ENCODE peak calls at places on chromosomes 13 and 19, in nine cellular contexts. One of them, this sample, is unnamed.

GRCh38 chr19:17296976-17297375 is 6.2 kb downstream of the ABHD8 start:
- DNase-seq in choroid plexus epithelial cell: peak; percentile 48
- DNase-seq in colonic mucosa: no peak
- DNase-seq in upper lobe of right lung: no peak
- DNase-seq in fibroblast of mammary gland: no peak
- DNase-seq in mammary epithelial cell: no peak
- DNase-seq in CD8-positive, alpha-beta T cell: no peak
- DNase-seq in fibroblast of pulmonary artery: no peak
- DNase-seq in tibial artery: no peak
- DNase-seq in this sample: peak; percentile 87

GRCh38 chr19:14368011-14368513 is 13.2 kb upstream of the ADGRE5 start:
- DNase-seq in choroid plexus epithelial cell: no peak
- DNase-seq in colonic mucosa: no peak
- DNase-seq in upper lobe of right lung: no peak
- DNase-seq in fibroblast of mammary gland: no peak
- DNase-seq in mammary epithelial cell: no peak
- DNase-seq in CD8-positive, alpha-beta T cell: no peak
- DNase-seq in fibroblast of pulmonary artery: no peak
- DNase-seq in tibial artery: no peak
- DNase-seq in this sample: no peak

GRCh38 chr13:38752726-38753125 is 65.8 kb downstream of the FREM2 start:
- DNase-seq in choroid plexus epithelial cell: no peak
- DNase-seq in colonic mucosa: no peak
- DNase-seq in upper lobe of right lung: no peak
- DNase-seq in fibroblast of mammary gland: no peak
- DNase-seq in mammary epithelial cell: no peak
- DNase-seq in CD8-positive, alpha-beta T cell: no peak
- DNase-seq in fibroblast of pulmonary artery: no peak
- DNase-seq in tibial artery: no peak
- DNase-seq in this sample: no peak

GRCh38 chr13:111337741-111338140 is 17.3 kb downstream of the TEX29 start:
- DNase-seq in choroid plexus epithelial cell: peak; percentile 8
- DNase-seq in colonic mucosa: no peak
- DNase-seq in upper lobe of right lung: no peak
- DNase-seq in fibroblast of mammary gland: peak; percentile 19
- DNase-seq in mammary epithelial cell: no peak
- DNase-seq in CD8-positive, alpha-beta T cell: no peak
- DNase-seq in fibroblast of pulmonary artery: no peak
- DNase-seq in tibial artery: no peak
- DNase-seq in this sample: no peak

GRCh38 chr13:44759723-44760360 is 183.7 kb upstream of the TSC22D1 start:
- DNase-seq in choroid plexus epithelial cell: peak; percentile 52
- DNase-seq in colonic mucosa: no peak
- DNase-seq in upper lobe of right lung: peak; percentile 72
- DNase-seq in fibroblast of mammary gland: no peak
- DNase-seq in mammary epithelial cell: peak; percentile 61
- DNase-seq in CD8-positive, alpha-beta T cell: no peak
- DNase-seq in fibroblast of pulmonary artery: peak; percentile 23
- DNase-seq in tibial artery: no peak
- DNase-seq in this sample: peak; percentile 83

GRCh38 chr13:26839682-26840081 is 79.1 kb upstream of the GPR12 start:
- DNase-seq in choroid plexus epithelial cell: no peak
- DNase-seq in colonic mucosa: no peak
- DNase-seq in upper lobe of right lung: no peak
- DNase-seq in fibroblast of mammary gland: no peak
- DNase-seq in mammary epithelial cell: no peak
- DNase-seq in CD8-positive, alpha-beta T cell: no peak
- DNase-seq in fibroblast of pulmonary artery: no peak
- DNase-seq in tibial artery: no peak
- DNase-seq in this sample: no peak

GRCh38 chr19:50418186-50419021 is at the start of gene SPIB:
- DNase-seq in choroid plexus epithelial cell: no peak
- DNase-seq in colonic mucosa: no peak
- DNase-seq in upper lobe of right lung: no peak
- DNase-seq in fibroblast of mammary gland: no peak
- DNase-seq in mammary epithelial cell: no peak
- DNase-seq in CD8-positive, alpha-beta T cell: no peak
- DNase-seq in fibroblast of pulmonary artery: no peak
- DNase-seq in tibial artery: no peak
- DNase-seq in this sample: no peak

GRCh38 chr13:110911880-110912279 is 3.0 kb downstream of the ANKRD10 start:
- DNase-seq in choroid plexus epithelial cell: no peak
- DNase-seq in colonic mucosa: no peak
- DNase-seq in upper lobe of right lung: no peak
- DNase-seq in fibroblast of mammary gland: no peak
- DNase-seq in mammary epithelial cell: peak; percentile 85
- DNase-seq in CD8-positive, alpha-beta T cell: no peak
- DNase-seq in fibroblast of pulmonary artery: no peak
- DNase-seq in tibial artery: no peak
- DNase-seq in this sample: peak; percentile 68

GRCh38 chr19:14475251-14476073 is at the start of gene PTGER1:
- DNase-seq in choroid plexus epithelial cell: peak; percentile 44
- DNase-seq in colonic mucosa: peak; percentile 42
- DNase-seq in upper lobe of right lung: no peak
- DNase-seq in fibroblast of mammary gland: peak; percentile 47
- DNase-seq in mammary epithelial cell: peak; percentile 31
- DNase-seq in CD8-positive, alpha-beta T cell: no peak
- DNase-seq in fibroblast of pulmonary artery: no peak
- DNase-seq in tibial artery: no peak
- DNase-seq in this sample: peak; percentile 37

GRCh38 chr13:75437582-75438318 is 44.2 kb downstream of the TBC1D4 start:
- DNase-seq in choroid plexus epithelial cell: peak; percentile 80
- DNase-seq in colonic mucosa: no peak
- DNase-seq in upper lobe of right lung: no peak
- DNase-seq in fibroblast of mammary gland: peak; percentile 53
- DNase-seq in mammary epithelial cell: no peak
- DNase-seq in CD8-positive, alpha-beta T cell: no peak
- DNase-seq in fibroblast of pulmonary artery: peak; percentile 43
- DNase-seq in tibial artery: no peak
- DNase-seq in this sample: no peak

GRCh38 chr13:47798906-47799305 is 202.2 kb downstream of the SUCLA2 start:
- DNase-seq in choroid plexus epithelial cell: peak; percentile 72
- DNase-seq in colonic mucosa: no peak
- DNase-seq in upper lobe of right lung: no peak
- DNase-seq in fibroblast of mammary gland: peak; percentile 42
- DNase-seq in mammary epithelial cell: peak; percentile 23
- DNase-seq in CD8-positive, alpha-beta T cell: no peak
- DNase-seq in fibroblast of pulmonary artery: peak; percentile 51
- DNase-seq in tibial artery: no peak
- DNase-seq in this sample: peak; percentile 19

GRCh38 chr13:40152145-40152544 is 496.7 kb downstream of the COG6 start:
- DNase-seq in choroid plexus epithelial cell: peak; percentile 96
- DNase-seq in colonic mucosa: no peak
- DNase-seq in upper lobe of right lung: no peak
- DNase-seq in fibroblast of mammary gland: peak; percentile 96
- DNase-seq in mammary epithelial cell: peak; percentile 83
- DNase-seq in CD8-positive, alpha-beta T cell: no peak
- DNase-seq in fibroblast of pulmonary artery: peak; percentile 94
- DNase-seq in tibial artery: no peak
- DNase-seq in this sample: peak; percentile 90
- TF ChIP-seq CTCF in choroid plexus epithelial cell: peak; percentile 38
- TF ChIP-seq CTCF in colonic mucosa: no peak
- TF ChIP-seq CTCF in upper lobe of right lung: no peak
- TF ChIP-seq CTCF in fibroblast of mammary gland: peak; percentile 33
- TF ChIP-seq CTCF in mammary epithelial cell: no peak
- TF ChIP-seq CTCF in CD8-positive, alpha-beta T cell: no peak
- TF ChIP-seq CTCF in fibroblast of pulmonary artery: peak; percentile 34
- TF ChIP-seq CTCF in tibial artery: no peak
- TF ChIP-seq CTCF in this sample: peak; percentile 26

DNA sequence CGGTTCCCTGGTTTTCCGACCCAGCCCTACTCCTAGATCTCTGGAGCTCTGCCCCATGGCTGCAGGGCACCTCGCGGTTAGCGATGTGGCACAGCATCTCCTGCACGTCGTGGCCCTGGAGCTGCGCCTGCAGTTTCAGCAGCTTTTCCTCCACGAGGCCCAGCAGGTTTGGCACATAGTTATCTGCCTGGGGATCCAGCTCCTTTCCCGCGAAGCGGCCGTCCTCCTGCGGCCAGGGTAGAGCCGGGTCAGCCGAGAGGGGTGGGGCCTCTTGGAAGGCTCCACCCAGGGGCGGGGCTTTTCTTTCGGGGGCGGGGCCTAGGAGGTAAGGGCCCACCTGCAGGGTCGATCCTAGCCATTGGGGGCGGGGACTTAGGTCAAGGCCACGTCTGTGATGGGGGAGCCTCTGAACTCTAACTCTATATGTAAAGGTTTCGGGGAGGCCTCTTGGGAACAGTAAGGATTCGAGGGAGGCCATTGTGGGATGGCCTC is 2.5 kb upstream of the RGL3 start:
- DNase-seq in choroid plexus epithelial cell: no peak
- DNase-seq in colonic mucosa: peak; percentile 76
- DNase-seq in upper lobe of right lung: peak; percentile 81
- DNase-seq in fibroblast of mammary gland: no peak
- DNase-seq in mammary epithelial cell: no peak
- DNase-seq in CD8-positive, alpha-beta T cell: peak; percentile 17
- DNase-seq in fibroblast of pulmonary artery: no peak
- DNase-seq in tibial artery: peak; percentile 74
- DNase-seq in this sample: peak; percentile 25
- H3K4me3 ChIP-seq in choroid plexus epithelial cell: no peak overlapping the region
- H3K4me3 ChIP-seq in colonic mucosa: peak overlapping the region; percentile 29
- H3K4me3 ChIP-seq in upper lobe of right lung: peak overlapping the region; percentile 39
- H3K4me3 ChIP-seq in fibroblast of mammary gland: no peak overlapping the region
- H3K4me3 ChIP-seq in mammary epithelial cell: no peak overlapping the region
- H3K4me3 ChIP-seq in CD8-positive, alpha-beta T cell: peak overlapping the region; percentile 47
- H3K4me3 ChIP-seq in fibroblast of pulmonary artery: no peak overlapping the region
- H3K4me3 ChIP-seq in tibial artery: peak overlapping the region; percentile 47
- H3K4me3 ChIP-seq in this sample: no peak overlapping the region

GRCh38 chr13:71751074-71751473 is 115.9 kb downstream of the DACH1 start:
- DNase-seq in choroid plexus epithelial cell: no peak
- DNase-seq in colonic mucosa: no peak
- DNase-seq in upper lobe of right lung: no peak
- DNase-seq in fibroblast of mammary gland: no peak
- DNase-seq in mammary epithelial cell: no peak
- DNase-seq in CD8-positive, alpha-beta T cell: no peak
- DNase-seq in fibroblast of pulmonary artery: no peak
- DNase-seq in tibial artery: no peak
- DNase-seq in this sample: no peak

GRCh38 chr13:71759506-71760225 is 107.3 kb downstream of the DACH1 start:
- DNase-seq in choroid plexus epithelial cell: no peak
- DNase-seq in colonic mucosa: no peak
- DNase-seq in upper lobe of right lung: no peak
- DNase-seq in fibroblast of mammary gland: no peak
- DNase-seq in mammary epithelial cell: no peak
- DNase-seq in CD8-positive, alpha-beta T cell: no peak
- DNase-seq in fibroblast of pulmonary artery: no peak
- DNase-seq in tibial artery: no peak
- DNase-seq in this sample: no peak

GRCh38 chr13:71760226-71760591 is 106.8 kb downstream of the DACH1 start:
- DNase-seq in choroid plexus epithelial cell: no peak
- DNase-seq in colonic mucosa: no peak
- DNase-seq in upper lobe of right lung: no peak
- DNase-seq in fibroblast of mammary gland: no peak
- DNase-seq in mammary epithelial cell: no peak
- DNase-seq in CD8-positive, alpha-beta T cell: no peak
- DNase-seq in fibroblast of pulmonary artery: no peak
- DNase-seq in tibial artery: no peak
- DNase-seq in this sample: no peak

GRCh38 chr13:71758823-71759222 is 108.2 kb downstream of the DACH1 start:
- DNase-seq in choroid plexus epithelial cell: no peak
- DNase-seq in colonic mucosa: no peak
- DNase-seq in upper lobe of right lung: no peak
- DNase-seq in fibroblast of mammary gland: no peak
- DNase-seq in mammary epithelial cell: no peak
- DNase-seq in CD8-positive, alpha-beta T cell: no peak
- DNase-seq in fibroblast of pulmonary artery: peak; percentile 6
- DNase-seq in tibial artery: no peak
- DNase-seq in this sample: peak; percentile 10

GRCh38 chr13:71754407-71754974 is 112.5 kb downstream of the DACH1 start:
- DNase-seq in choroid plexus epithelial cell: peak; percentile 30
- DNase-seq in colonic mucosa: no peak
- DNase-seq in upper lobe of right lung: no peak
- DNase-seq in fibroblast of mammary gland: no peak
- DNase-seq in mammary epithelial cell: no peak
- DNase-seq in CD8-positive, alpha-beta T cell: no peak
- DNase-seq in fibroblast of pulmonary artery: no peak
- DNase-seq in tibial artery: no peak
- DNase-seq in this sample: no peak
- TF ChIP-seq CTCF in choroid plexus epithelial cell: peak; percentile 11
- TF ChIP-seq CTCF in colonic mucosa: no peak
- TF ChIP-seq CTCF in upper lobe of right lung: no peak
- TF ChIP-seq CTCF in fibroblast of mammary gland: no peak
- TF ChIP-seq CTCF in mammary epithelial cell: peak; percentile 10
- TF ChIP-seq CTCF in CD8-positive, alpha-beta T cell: no peak
- TF ChIP-seq CTCF in fibroblast of pulmonary artery: no peak
- TF ChIP-seq CTCF in tibial artery: no peak
- TF ChIP-seq CTCF in this sample: no peak

DNA sequence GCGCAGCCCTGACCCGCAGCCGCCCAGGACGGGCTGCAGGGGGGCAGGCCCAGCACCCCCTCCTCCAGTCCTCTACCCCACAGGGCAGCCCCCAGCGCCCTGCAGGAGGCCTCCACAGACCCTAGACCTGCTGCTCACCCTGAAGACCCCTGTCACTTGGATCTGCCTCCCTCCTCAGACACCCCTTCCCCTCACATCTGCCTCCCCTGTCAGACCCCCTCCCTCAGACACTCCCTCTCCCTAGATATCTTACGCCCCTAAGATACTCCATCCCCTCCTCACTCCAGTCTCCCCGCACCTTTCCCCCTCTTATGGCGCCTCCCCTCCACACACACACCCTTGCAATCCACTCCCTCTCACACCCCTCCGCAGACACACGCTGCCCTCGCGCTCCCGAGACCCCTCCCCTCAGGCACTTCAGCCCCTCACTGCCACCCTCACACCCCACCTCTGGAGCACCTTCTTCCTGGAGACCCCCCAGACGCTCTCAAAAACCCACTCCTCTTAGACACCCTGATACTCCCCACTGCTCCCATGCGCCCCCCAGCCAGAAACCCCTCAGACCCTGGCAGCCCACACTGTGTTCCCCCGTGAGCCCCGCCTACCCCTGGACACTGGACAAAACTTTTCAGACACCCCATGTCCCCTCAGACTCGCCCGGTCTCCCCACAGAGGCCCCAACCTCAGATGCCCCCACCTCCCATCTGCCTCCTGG is 14.6 kb downstream of the ERFL start:
- DNase-seq in choroid plexus epithelial cell: no peak
- DNase-seq in colonic mucosa: no peak
- DNase-seq in upper lobe of right lung: no peak
- DNase-seq in fibroblast of mammary gland: no peak
- DNase-seq in mammary epithelial cell: no peak
- DNase-seq in CD8-positive, alpha-beta T cell: no peak
- DNase-seq in fibroblast of pulmonary artery: no peak
- DNase-seq in tibial artery: no peak
- DNase-seq in this sample: no peak
- H3K4me3 ChIP-seq in choroid plexus epithelial cell: no peak overlapping the region
- H3K4me3 ChIP-seq in colonic mucosa: no peak overlapping the region
- H3K4me3 ChIP-seq in upper lobe of right lung: no peak overlapping the region
- H3K4me3 ChIP-seq in fibroblast of mammary gland: no peak overlapping the region
- H3K4me3 ChIP-seq in mammary epithelial cell: no peak overlapping the region
- H3K4me3 ChIP-seq in CD8-positive, alpha-beta T cell: peak overlapping the region; percentile 37
- H3K4me3 ChIP-seq in fibroblast of pulmonary artery: no peak overlapping the region
- H3K4me3 ChIP-seq in tibial artery: no peak overlapping the region
- H3K4me3 ChIP-seq in this sample: no peak overlapping the region

GRCh38 chr13:62014299-62014698 is 598.6 kb upstream of the PCDH20 start:
- DNase-seq in choroid plexus epithelial cell: peak; percentile 40
- DNase-seq in colonic mucosa: no peak
- DNase-seq in upper lobe of right lung: no peak
- DNase-seq in fibroblast of mammary gland: peak; percentile 1
- DNase-seq in mammary epithelial cell: no peak
- DNase-seq in CD8-positive, alpha-beta T cell: no peak
- DNase-seq in fibroblast of pulmonary artery: peak; percentile 23
- DNase-seq in tibial artery: no peak
- DNase-seq in this sample: peak; percentile 25
- TF ChIP-seq CTCF in choroid plexus epithelial cell: peak; percentile 25
- TF ChIP-seq CTCF in colonic mucosa: no peak
- TF ChIP-seq CTCF in upper lobe of right lung: no peak
- TF ChIP-seq CTCF in fibroblast of mammary gland: no peak
- TF ChIP-seq CTCF in mammary epithelial cell: no peak
- TF ChIP-seq CTCF in CD8-positive, alpha-beta T cell: no peak
- TF ChIP-seq CTCF in fibroblast of pulmonary artery: no peak
- TF ChIP-seq CTCF in tibial artery: no peak
- TF ChIP-seq CTCF in this sample: peak; percentile 21

This sample was measured in epithelial cell of esophagus.